ENCODE peak calls at places on chromosomes 5 and 9, in ten cellular contexts. G, L, J, C, E, H, S, P, Q and N are unnamed samples.

GRCh38 chr9:121718063-121718462 is 66.6 kb downstream of the DAB2IP start:
- DNase-seq in G (no peak), L (no peak), J (no peak), C (no peak), E (no peak), H (no peak), S (no peak), P (no peak), Q (no peak), N (no peak)

GRCh38 chr9:116123171-116123570 is 30.4 kb upstream of the PAPPA start:
- DNase-seq in G (no peak), L (no peak), J (no peak), C (no peak), E (no peak), H (no peak), S (no peak), P (no peak), Q (no peak), N (no peak)

GRCh38 chr9:37984672-37985611 is 81.0 kb upstream of the SLC25A51 start:
- DNase-seq in G (no peak), L (no peak), J (no peak), C (no peak), E (no peak), H (no peak), S (peak; percentile 77), P (peak; percentile 32), Q (peak; percentile 23), N (no peak)

GRCh38 chr5:180313677-180314076 is 21.8 kb upstream of the MAPK9 start:
- DNase-seq in G (no peak), L (peak; percentile 87), J (no peak), C (peak; percentile 68), E (no peak), H (no peak), S (no peak), P (peak; percentile 29), Q (peak; percentile 90), N (no peak)

GRCh38 chr5:2192496-2192895 is 309.8 kb upstream of the IRX4 start:
- DNase-seq in G (no peak), L (no peak), J (no peak), C (no peak), E (no peak), H (no peak), S (no peak), P (no peak), Q (no peak), N (no peak)

GRCh38 chr9:129455151-129455995 is 165.5 kb downstream of the C9orf50 start:
- DNase-seq in G (no peak), L (no peak), J (no peak), C (no peak), E (no peak), H (no peak), S (no peak), P (peak; percentile 46), Q (no peak), N (no peak)

GRCh38 chr5:122313001-122313402 is 965 bp downstream of the SNCAIP start:
- DNase-seq in G (no peak), L (no peak), J (no peak), C (no peak), E (no peak), H (no peak), S (peak; percentile 54), P (no peak), Q (no peak), N (no peak)

GRCh38 chr5:10091701-10092100 is 158.0 kb downstream of the ATPSCKMT start:
- DNase-seq in G (no peak), L (no peak), J (no peak), C (no peak), E (no peak), H (no peak), S (no peak), P (no peak), Q (no peak), N (no peak)

GRCh38 chr9:105280730-105281129 is 36.3 kb downstream of the SLC44A1 start:
- DNase-seq in G (no peak), L (no peak), J (no peak), C (no peak), E (no peak), H (no peak), S (peak; percentile 84), P (peak; percentile 74), Q (peak; percentile 45), N (no peak)

GRCh38 chr5:79200573-79201183 is 35.3 kb upstream of the JMY start:
- DNase-seq in G (peak; percentile 56), L (peak; percentile 25), J (peak; percentile 5), C (no peak), E (no peak), H (no peak), S (peak; percentile 36), P (peak; percentile 16), Q (peak; percentile 52), N (no peak)

GRCh38 chr9:29176786-29177185 is 1603.5 kb upstream of the C9orf72 start:
- DNase-seq in G (no peak), L (no peak), J (no peak), C (no peak), E (no peak), H (no peak), S (no peak), P (no peak), Q (no peak), N (no peak)

GRCh38 chr5:149381986-149382338 is 2.9 kb upstream of the IL17B start:
- DNase-seq in G (peak; percentile 86), L (peak; percentile 93), J (peak; percentile 52), C (peak; percentile 67), E (peak; percentile 38), H (peak; percentile 58), S (peak; percentile 81), P (peak; percentile 59), Q (peak; percentile 89), N (peak; percentile 52)

GRCh38 chr9:106697799-106698591 is 165.0 kb upstream of the ZNF462 start:
- DNase-seq in G (no peak), L (no peak), J (no peak), C (no peak), E (no peak), H (no peak), S (peak; percentile 87), P (peak; percentile 40), Q (no peak), N (no peak)

GRCh38 chr5:168971100-168971499 is 329.8 kb downstream of the SLIT3 start:
- DNase-seq in G (no peak), L (no peak), J (no peak), C (no peak), E (no peak), H (no peak), S (no peak), P (no peak), Q (no peak), N (no peak)

GRCh38 chr5:40046792-40047191 is 622.0 kb upstream of the DAB2 start:
- DNase-seq in G (no peak), L (no peak), J (no peak), C (no peak), E (no peak), H (no peak), S (peak; percentile 84), P (peak; percentile 80), Q (peak; percentile 93), N (no peak)

GRCh38 chr5:17839848-17840247 is 205.6 kb downstream of the TAF11L14 start:
- DNase-seq in G (no peak), L (no peak), J (no peak), C (no peak), E (no peak), H (no peak), S (no peak), P (no peak), Q (no peak), N (no peak)

GRCh38 chr9:72134801-72135200 is 14.4 kb upstream of the GDA start:
- DNase-seq in G (no peak), L (no peak), J (no peak), C (no peak), E (no peak), H (no peak), S (no peak), P (no peak), Q (no peak), N (no peak)

GRCh38 chr5:94715843-94716242 is 97.4 kb downstream of the SLF1 start:
- DNase-seq in G (no peak), L (no peak), J (no peak), C (no peak), E (no peak), H (no peak), S (no peak), P (no peak), Q (no peak), N (no peak)

GRCh38 chr5:9067129-9067528 is 478.7 kb downstream of the SEMA5A start:
- DNase-seq in G (no peak), L (no peak), J (no peak), C (no peak), E (no peak), H (no peak), S (no peak), P (no peak), Q (no peak), N (no peak)

GRCh38 chr5:6596388-6596787 is 36.5 kb downstream of the NSUN2 start:
- DNase-seq in G (no peak), L (no peak), J (no peak), C (no peak), E (no peak), H (no peak), S (no peak), P (no peak), Q (no peak), N (no peak)

GRCh38 chr9:26308328-26308727 is 584.3 kb downstream of the CAAP1 start:
- DNase-seq in G (no peak), L (no peak), J (no peak), C (no peak), E (no peak), H (no peak), S (peak; percentile 24), P (no peak), Q (no peak), N (no peak)

GRCh38 chr9:33175633-33176325 is 8.6 kb upstream of the B4GALT1 start:
- DNase-seq in G (no peak), L (no peak), J (no peak), C (no peak), E (no peak), H (no peak), S (no peak), P (no peak), Q (no peak), N (no peak)

GRCh38 chr9:71683598-71684235 is 84.6 kb downstream of the CEMIP2 start:
- DNase-seq in G (no peak), L (no peak), J (peak; percentile 72), C (no peak), E (no peak), H (no peak), S (peak; percentile 58), P (peak; percentile 90), Q (peak; percentile 46), N (no peak)

GRCh38 chr5:405421-405820 is 37.6 kb upstream of the EXOC3 start:
- DNase-seq in G (no peak), L (no peak), J (no peak), C (no peak), E (no peak), H (no peak), S (no peak), P (no peak), Q (no peak), N (no peak)

GRCh38 chr5:1251678-1252580 is 26.7 kb downstream of the SLC6A18 start:
- DNase-seq in G (no peak), L (no peak), J (no peak), C (no peak), E (no peak), H (no peak), S (no peak), P (no peak), Q (no peak), N (no peak)

GRCh38 chr9:13141629-13142028 is 137.9 kb downstream of the MPDZ start:
- DNase-seq in G (no peak), L (no peak), J (no peak), C (no peak), E (no peak), H (no peak), S (peak; percentile 26), P (no peak), Q (peak; percentile 78), N (no peak)

GRCh38 chr9:134687556-134687955 is 46.0 kb downstream of the COL5A1 start:
- DNase-seq in G (no peak), L (no peak), J (no peak), C (no peak), E (no peak), H (no peak), S (no peak), P (no peak), Q (no peak), N (no peak)

GRCh38 chr5:53580547-53580946 is 20.1 kb downstream of the NDUFS4 start:
- DNase-seq in G (no peak), L (no peak), J (no peak), C (no peak), E (no peak), H (no peak), S (no peak), P (no peak), Q (no peak), N (no peak)